ENCODE peak calls at places on chromosomes 6 and 20, in eight cellular contexts. V, J, B, X, E, P, K and Q are unnamed samples.

GRCh38 chr6:82025271-82025670 is 222.3 kb downstream of the IBTK start:
- DNase-seq in B (no peak), P (no peak), J (no peak), V (no peak), K (no peak), E (no peak), X (no peak), Q (no peak)

GRCh38 chr6:70133246-70133645 is 169.6 kb downstream of the COL9A1 start:
- DNase-seq in K (no peak), E (no peak), J (no peak), B (no peak), V (no peak), P (no peak), X (no peak), Q (no peak)

GRCh38 chr6:47094351-47094925 is 52.3 kb upstream of the ADGRF1 start:
- DNase-seq in K (peak; percentile 32), V (no peak), B (no peak), E (no peak), J (peak; percentile 97), P (no peak), X (no peak), Q (peak; percentile 24)

GRCh38 chr6:124164363-124164762 is 360.7 kb downstream of the NKAIN2 start:
- DNase-seq in X (no peak), J (no peak), E (no peak), P (no peak), V (no peak), K (no peak), B (no peak), Q (no peak)

GRCh38 chr6:6230286-6230685 is 90.2 kb downstream of the F13A1 start:
- DNase-seq in V (no peak), K (no peak), J (peak; percentile 16), P (no peak), E (no peak), X (no peak), B (no peak), Q (peak; percentile 89)

GRCh38 chr6:120553353-120553752 is 780.9 kb downstream of the TBC1D32 start:
- DNase-seq in J (no peak), E (no peak), B (no peak), P (no peak), K (no peak), X (no peak), V (no peak), Q (no peak)

GRCh38 chr6:137203256-137203655 is 15.9 kb downstream of the IFNGR1 start:
- DNase-seq in V (no peak), K (no peak), X (no peak), E (no peak), B (no peak), P (no peak), J (no peak), Q (no peak)

GRCh38 chr20:6767536-6768227 is at the start of gene BMP2:
- DNase-seq in X (no peak), B (no peak), J (no peak), E (no peak), K (peak; percentile 61), P (peak; percentile 10), V (peak; percentile 62), Q (peak; percentile 72)

GRCh38 chr20:1392693-1393506 is at the start of gene FKBP1A:
- DNase-seq in X (peak; percentile 75), V (peak; percentile 96), J (peak; percentile 94), K (peak; percentile 86), P (peak; percentile 87), B (peak; percentile 67), E (peak; percentile 96), Q (peak; percentile 93)

GRCh38 chr6:121499666-121500065 is 64.2 kb downstream of the GJA1 start:
- DNase-seq in E (no peak), V (no peak), K (no peak), B (no peak), J (no peak), X (no peak), P (no peak), Q (no peak)

GRCh38 chr20:51400051-51400926 is 142.2 kb downstream of the NFATC2 start:
- DNase-seq in J (no peak), K (no peak), B (peak; percentile 89), P (no peak), V (no peak), E (no peak), X (no peak), Q (peak; percentile 38)

GRCh38 chr20:23101696-23102095 is 15.6 kb upstream of the CD93 start:
- DNase-seq in X (no peak), B (no peak), J (no peak), K (no peak), V (no peak), E (no peak), P (no peak), Q (no peak)

GRCh38 chr6:164991573-164991972 is 317.8 kb downstream of the C6orf118 start:
- DNase-seq in X (no peak), E (no peak), V (no peak), K (no peak), P (no peak), J (no peak), B (no peak), Q (no peak)

GRCh38 chr20:3843490-3843889 is 3.1 kb upstream of the MAVS start:
- DNase-seq in V (no peak), J (peak; percentile 69), E (no peak), X (no peak), P (peak; percentile 89), K (no peak), B (no peak), Q (peak; percentile 42)

GRCh38 chr20:50418890-50419642 is 91.1 kb upstream of the PTPN1 start:
- DNase-seq in P (no peak), V (peak; percentile 89), B (no peak), K (no peak), J (no peak), E (no peak), X (no peak), Q (no peak)

GRCh38 chr6:2102316-2102883 is 143.0 kb downstream of the GMDS start:
- DNase-seq in K (no peak), V (no peak), P (no peak), J (no peak), X (no peak), B (no peak), E (no peak), Q (no peak)

GRCh38 chr6:138485005-138485545 is 14.2 kb downstream of the NHSL1 start:
- DNase-seq in X (no peak), P (no peak), B (no peak), K (peak; percentile 57), J (no peak), V (no peak), E (no peak), Q (no peak)

GRCh38 chr6:45504947-45505346 is 127.2 kb upstream of the SUPT3H start:
- DNase-seq in E (no peak), K (peak; percentile 83), P (peak; percentile 13), B (no peak), X (no peak), V (no peak), J (no peak), Q (no peak)

GRCh38 chr20:4138056-4138455 is 122.7 kb upstream of the RNF24 start:
- DNase-seq in E (no peak), K (no peak), B (no peak), V (no peak), P (no peak), X (no peak), J (peak; percentile 67), Q (no peak)

GRCh38 chr6:78511019-78511418 is 356.3 kb upstream of the IRAK1BP1 start:
- DNase-seq in X (no peak), P (no peak), K (no peak), B (no peak), E (no peak), J (no peak), V (no peak), Q (no peak)

DNA sequence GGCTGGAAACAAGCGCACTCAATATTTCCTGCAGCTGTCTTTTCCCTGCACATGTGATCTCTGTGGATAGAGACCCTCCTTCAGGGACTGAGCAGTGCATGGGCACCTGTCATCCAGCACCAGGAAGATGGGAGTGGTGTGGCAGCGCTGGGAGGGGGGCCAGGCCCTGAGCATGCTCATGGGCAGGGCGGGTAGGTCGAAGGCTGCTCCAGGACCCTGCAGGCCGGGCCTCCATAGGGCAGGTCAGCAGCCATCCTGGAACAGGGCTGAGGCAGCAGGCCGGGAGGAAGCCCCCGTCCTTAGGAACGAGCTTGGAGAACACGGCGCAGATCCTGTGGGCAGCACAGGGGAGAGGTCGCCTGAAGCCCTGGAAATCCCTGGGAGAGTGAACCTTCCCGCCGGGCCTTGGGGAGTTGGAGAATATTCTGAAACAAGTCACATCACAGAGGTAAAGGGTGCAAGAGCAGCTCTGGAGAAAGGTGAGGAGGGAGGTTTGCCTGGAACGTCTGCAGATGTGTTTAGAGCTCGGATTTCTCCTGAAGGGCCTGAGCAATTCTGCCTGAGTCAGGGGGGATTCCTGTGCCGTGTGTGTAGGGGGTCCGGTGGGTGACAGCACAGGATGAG is 133.2 kb downstream of the SMOC2 start:
- DNase-seq in P (no peak), K (no peak), J (no peak), B (no peak), V (no peak), X (no peak), E (no peak), Q (no peak)
- TF ChIP-seq POLR2AphosphoS5 in P (no peak), K (no peak), J (no peak), B (no peak), V (no peak), X (no peak), E (no peak), Q (no peak)

GRCh38 chr6:43628392-43629103 is 516 bp downstream of the GTPBP2 start:
- DNase-seq in P (peak; percentile 77), J (peak; percentile 68), V (peak; percentile 83), E (no peak), B (no peak), X (no peak), K (peak; percentile 89), Q (peak; percentile 62)
- TF ChIP-seq POLR2AphosphoS5 in P (peak; percentile 80), J (peak; percentile 41), V (peak; percentile 3), E (no peak), B (peak; percentile 57), X (no peak), K (peak; percentile 44), Q (no peak)

DNA sequence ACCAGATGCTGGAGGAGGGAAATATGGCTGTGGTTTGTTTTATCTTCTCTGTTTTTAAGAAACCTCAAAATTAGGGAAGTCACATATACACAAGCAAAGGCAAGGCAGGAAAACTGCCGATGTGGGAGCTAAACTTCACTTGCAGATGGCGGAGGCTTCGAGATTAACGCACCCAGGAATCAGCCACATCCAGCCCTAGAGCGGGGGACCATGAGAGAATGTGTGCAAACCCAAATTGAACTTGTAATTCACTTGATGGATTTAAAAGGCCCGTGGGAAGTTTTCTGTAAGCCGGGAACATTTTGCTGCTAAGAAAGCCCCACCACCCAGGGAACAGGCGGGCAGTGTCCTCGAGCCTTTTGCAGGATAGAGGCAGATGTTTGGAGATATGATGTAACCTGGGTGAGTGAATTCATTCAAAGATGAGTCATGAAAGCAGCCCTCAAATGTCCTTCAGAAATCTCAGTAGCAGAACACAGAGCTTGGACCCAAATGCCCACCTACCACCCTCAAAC is 39.9 kb downstream of the PREX1 start:
- DNase-seq in B (no peak), V (peak; percentile 74), J (peak; percentile 17), P (no peak), E (no peak), K (no peak), X (no peak), Q (no peak)
- TF ChIP-seq POLR2AphosphoS5 in B (no peak), V (no peak), J (no peak), P (no peak), E (no peak), K (no peak), X (no peak), Q (no peak)

DNA sequence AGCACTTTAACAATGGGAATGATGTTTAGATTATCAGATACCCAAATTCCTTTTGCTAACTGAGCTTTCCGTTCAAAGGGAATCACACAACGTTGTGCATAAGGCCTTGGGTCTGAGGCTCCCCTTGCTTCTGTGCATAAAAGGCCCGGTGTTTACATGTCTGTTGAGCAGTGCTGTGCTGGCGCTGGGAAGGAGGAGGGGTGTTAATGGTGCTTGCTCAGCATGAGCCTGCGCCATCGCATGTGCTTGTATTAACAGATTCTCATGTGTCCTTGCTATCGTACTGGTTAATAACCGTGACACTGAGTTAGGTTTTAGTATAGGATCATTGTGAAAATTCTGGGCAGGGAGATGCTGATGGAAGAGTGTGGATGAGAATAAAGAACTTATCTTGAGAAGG is 62.2 kb upstream of the TRAF3IP2 start:
- DNase-seq in E (no peak), X (no peak), P (no peak), K (no peak), J (no peak), B (no peak), V (no peak), Q (no peak)
- TF ChIP-seq POLR2AphosphoS5 in E (no peak), X (no peak), P (no peak), K (no peak), J (no peak), B (no peak), V (no peak), Q (no peak)